ENCODE peak calls at places on chromosomes 16 and 17, in eight cellular contexts. One of them, this sample, is unnamed. For H3K4me1, the result is how much of the 10 kb centered on the place peaks cover.

GRCh38 chr16:10126686-10127085 is 55.5 kb downstream of the GRIN2A start:
- DNase-seq in psoas muscle: no peak
- DNase-seq in left ventricle myocardium inferior: no peak
- DNase-seq in HAP-1: no peak
- DNase-seq in cardiac muscle cell: no peak
- DNase-seq in heart right ventricle: no peak
- DNase-seq in thoracic aorta: no peak
- DNase-seq in A549: no peak
- DNase-seq in this sample: no peak

GRCh38 chr17:75824050-75824552 is 20.1 kb downstream of the UNC13D start:
- DNase-seq in psoas muscle: no peak
- DNase-seq in left ventricle myocardium inferior: no peak
- DNase-seq in HAP-1: no peak
- DNase-seq in cardiac muscle cell: no peak
- DNase-seq in heart right ventricle: no peak
- DNase-seq in thoracic aorta: no peak
- DNase-seq in A549: no peak
- DNase-seq in this sample: no peak

GRCh38 chr16:1666316-1666715 is 11.8 kb upstream of the JPT2 start:
- DNase-seq in psoas muscle: no peak
- DNase-seq in left ventricle myocardium inferior: no peak
- DNase-seq in HAP-1: no peak
- DNase-seq in cardiac muscle cell: no peak
- DNase-seq in heart right ventricle: no peak
- DNase-seq in thoracic aorta: no peak
- DNase-seq in A549: no peak
- DNase-seq in this sample: no peak

GRCh38 chr17:74742153-74742515 is 5.1 kb downstream of the RAB37 start:
- DNase-seq in psoas muscle: no peak
- DNase-seq in left ventricle myocardium inferior: peak
- DNase-seq in HAP-1: no peak
- DNase-seq in cardiac muscle cell: no peak
- DNase-seq in heart right ventricle: no peak
- DNase-seq in thoracic aorta: no peak
- DNase-seq in A549: no peak
- DNase-seq in this sample: peak

GRCh38 chr16:15785386-15786059 is 71.3 kb downstream of the MYH11 start:
- DNase-seq in psoas muscle: no peak
- DNase-seq in left ventricle myocardium inferior: no peak
- DNase-seq in HAP-1: no peak
- DNase-seq in cardiac muscle cell: no peak
- DNase-seq in heart right ventricle: no peak
- DNase-seq in thoracic aorta: no peak
- DNase-seq in A549: no peak
- DNase-seq in this sample: no peak

GRCh38 chr16:29012913-29013641 is 28.2 kb downstream of the LAT start:
- DNase-seq in psoas muscle: no peak
- DNase-seq in left ventricle myocardium inferior: no peak
- DNase-seq in HAP-1: no peak
- DNase-seq in cardiac muscle cell: no peak
- DNase-seq in heart right ventricle: no peak
- DNase-seq in thoracic aorta: no peak
- DNase-seq in A549: no peak
- DNase-seq in this sample: peak

GRCh38 chr16:979859-980594 is 1.5 kb upstream of the SOX8 start:
- DNase-seq in psoas muscle: no peak
- DNase-seq in left ventricle myocardium inferior: no peak
- DNase-seq in HAP-1: no peak
- DNase-seq in cardiac muscle cell: peak
- DNase-seq in heart right ventricle: no peak
- DNase-seq in thoracic aorta: no peak
- DNase-seq in A549: no peak
- DNase-seq in this sample: no peak

GRCh38 chr16:87201052-87201451 is 116.1 kb downstream of the C16orf95 start:
- DNase-seq in psoas muscle: peak
- DNase-seq in left ventricle myocardium inferior: peak
- DNase-seq in HAP-1: no peak
- DNase-seq in cardiac muscle cell: no peak
- DNase-seq in heart right ventricle: peak
- DNase-seq in thoracic aorta: peak
- DNase-seq in A549: no peak
- DNase-seq in this sample: no peak

GRCh38 chr16:76614255-76614654 is 337.1 kb downstream of the CNTNAP4 start:
- DNase-seq in psoas muscle: no peak
- DNase-seq in left ventricle myocardium inferior: no peak
- DNase-seq in HAP-1: no peak
- DNase-seq in cardiac muscle cell: no peak
- DNase-seq in heart right ventricle: no peak
- DNase-seq in thoracic aorta: no peak
- DNase-seq in A549: no peak
- DNase-seq in this sample: no peak

GRCh38 chr16:3112881-3113574 is 642 bp downstream of the ZNF205 start:
- DNase-seq in psoas muscle: no peak
- DNase-seq in left ventricle myocardium inferior: no peak
- DNase-seq in HAP-1: no peak
- DNase-seq in cardiac muscle cell: no peak
- DNase-seq in heart right ventricle: no peak
- DNase-seq in thoracic aorta: no peak
- DNase-seq in A549: no peak
- DNase-seq in this sample: no peak

GRCh38 chr17:76191891-76192290 is 48.4 kb downstream of the RNF157 start:
- DNase-seq in psoas muscle: no peak
- DNase-seq in left ventricle myocardium inferior: no peak
- DNase-seq in HAP-1: peak
- DNase-seq in cardiac muscle cell: no peak
- DNase-seq in heart right ventricle: no peak
- DNase-seq in thoracic aorta: no peak
- DNase-seq in A549: no peak
- DNase-seq in this sample: peak

GRCh38 chr17:17073006-17073626 is 30.9 kb downstream of the MPRIP start:
- DNase-seq in psoas muscle: no peak
- DNase-seq in left ventricle myocardium inferior: no peak
- DNase-seq in HAP-1: no peak
- DNase-seq in cardiac muscle cell: no peak
- DNase-seq in heart right ventricle: no peak
- DNase-seq in thoracic aorta: no peak
- DNase-seq in A549: no peak
- DNase-seq in this sample: no peak
- H3K4me1 ChIP-seq in psoas muscle: half or more
- H3K4me1 ChIP-seq in left ventricle myocardium inferior: half or more
- H3K4me1 ChIP-seq in HAP-1: under half
- H3K4me1 ChIP-seq in cardiac muscle cell: under half
- H3K4me1 ChIP-seq in heart right ventricle: half or more
- H3K4me1 ChIP-seq in thoracic aorta: half or more
- H3K4me1 ChIP-seq in A549: half or more
- H3K4me1 ChIP-seq in this sample: under half

GRCh38 chr17:58271532-58271931 is 9.2 kb downstream of the MPO start:
- DNase-seq in psoas muscle: no peak
- DNase-seq in left ventricle myocardium inferior: no peak
- DNase-seq in HAP-1: no peak
- DNase-seq in cardiac muscle cell: no peak
- DNase-seq in heart right ventricle: no peak
- DNase-seq in thoracic aorta: no peak
- DNase-seq in A549: no peak
- DNase-seq in this sample: no peak
- H3K4me3 ChIP-seq in psoas muscle: no peak
- H3K4me3 ChIP-seq in left ventricle myocardium inferior: no peak
- H3K4me3 ChIP-seq in HAP-1: no peak
- H3K4me3 ChIP-seq in cardiac muscle cell: no peak
- H3K4me3 ChIP-seq in heart right ventricle: no peak
- H3K4me3 ChIP-seq in thoracic aorta: no peak
- H3K4me3 ChIP-seq in A549: no peak
- H3K4me3 ChIP-seq in this sample: no peak

GRCh38 chr17:63623786-63624185 is 1.6 kb downstream of the MAP3K3 start:
- DNase-seq in psoas muscle: no peak
- DNase-seq in left ventricle myocardium inferior: no peak
- DNase-seq in HAP-1: no peak
- DNase-seq in cardiac muscle cell: no peak
- DNase-seq in heart right ventricle: no peak
- DNase-seq in thoracic aorta: no peak
- DNase-seq in A549: no peak
- DNase-seq in this sample: no peak
- H3K4me1 ChIP-seq in psoas muscle: under half
- H3K4me1 ChIP-seq in left ventricle myocardium inferior: half or more
- H3K4me1 ChIP-seq in HAP-1: under half
- H3K4me1 ChIP-seq in cardiac muscle cell: under half
- H3K4me1 ChIP-seq in heart right ventricle: half or more
- H3K4me1 ChIP-seq in thoracic aorta: half or more
- H3K4me1 ChIP-seq in A549: under half
- H3K4me1 ChIP-seq in this sample: half or more

GRCh38 chr16:21986692-21987246 is 14.1 kb downstream of the PDZD9 start:
- DNase-seq in psoas muscle: no peak
- DNase-seq in left ventricle myocardium inferior: no peak
- DNase-seq in HAP-1: peak
- DNase-seq in cardiac muscle cell: no peak
- DNase-seq in heart right ventricle: no peak
- DNase-seq in thoracic aorta: no peak
- DNase-seq in A549: no peak
- DNase-seq in this sample: no peak
- H3K4me3 ChIP-seq in psoas muscle: no peak
- H3K4me3 ChIP-seq in left ventricle myocardium inferior: no peak
- H3K4me3 ChIP-seq in HAP-1: no peak
- H3K4me3 ChIP-seq in cardiac muscle cell: no peak
- H3K4me3 ChIP-seq in heart right ventricle: no peak
- H3K4me3 ChIP-seq in thoracic aorta: no peak
- H3K4me3 ChIP-seq in A549: no peak
- H3K4me3 ChIP-seq in this sample: no peak

GRCh38 chr16:88777801-88778415 is 7.1 kb downstream of the PIEZO1 start:
- DNase-seq in psoas muscle: no peak
- DNase-seq in left ventricle myocardium inferior: no peak
- DNase-seq in HAP-1: no peak
- DNase-seq in cardiac muscle cell: no peak
- DNase-seq in heart right ventricle: no peak
- DNase-seq in thoracic aorta: no peak
- DNase-seq in A549: no peak
- DNase-seq in this sample: no peak

GRCh38 chr16:88780100-88781062 is 4.6 kb downstream of the PIEZO1 start:
- DNase-seq in psoas muscle: no peak
- DNase-seq in left ventricle myocardium inferior: no peak
- DNase-seq in HAP-1: no peak
- DNase-seq in cardiac muscle cell: no peak
- DNase-seq in heart right ventricle: no peak
- DNase-seq in thoracic aorta: no peak
- DNase-seq in A549: no peak
- DNase-seq in this sample: no peak

GRCh38 chr16:88775825-88776224 is 9.2 kb downstream of the PIEZO1 start:
- DNase-seq in psoas muscle: no peak
- DNase-seq in left ventricle myocardium inferior: no peak
- DNase-seq in HAP-1: no peak
- DNase-seq in cardiac muscle cell: no peak
- DNase-seq in heart right ventricle: no peak
- DNase-seq in thoracic aorta: no peak
- DNase-seq in A549: no peak
- DNase-seq in this sample: no peak

GRCh38 chr16:88779406-88780099 is 5.5 kb downstream of the PIEZO1 start:
- DNase-seq in psoas muscle: no peak
- DNase-seq in left ventricle myocardium inferior: peak
- DNase-seq in HAP-1: no peak
- DNase-seq in cardiac muscle cell: no peak
- DNase-seq in heart right ventricle: peak
- DNase-seq in thoracic aorta: no peak
- DNase-seq in A549: no peak
- DNase-seq in this sample: no peak

GRCh38 chr16:88778541-88779065 is 6.4 kb downstream of the PIEZO1 start:
- DNase-seq in psoas muscle: no peak
- DNase-seq in left ventricle myocardium inferior: no peak
- DNase-seq in HAP-1: no peak
- DNase-seq in cardiac muscle cell: no peak
- DNase-seq in heart right ventricle: no peak
- DNase-seq in thoracic aorta: no peak
- DNase-seq in A549: no peak
- DNase-seq in this sample: no peak
- H3K4me1 ChIP-seq in psoas muscle: under half
- H3K4me1 ChIP-seq in left ventricle myocardium inferior: half or more
- H3K4me1 ChIP-seq in HAP-1: under half
- H3K4me1 ChIP-seq in cardiac muscle cell: under half
- H3K4me1 ChIP-seq in heart right ventricle: under half
- H3K4me1 ChIP-seq in thoracic aorta: under half
- H3K4me1 ChIP-seq in A549: under half
- H3K4me1 ChIP-seq in this sample: half or more

DNA sequence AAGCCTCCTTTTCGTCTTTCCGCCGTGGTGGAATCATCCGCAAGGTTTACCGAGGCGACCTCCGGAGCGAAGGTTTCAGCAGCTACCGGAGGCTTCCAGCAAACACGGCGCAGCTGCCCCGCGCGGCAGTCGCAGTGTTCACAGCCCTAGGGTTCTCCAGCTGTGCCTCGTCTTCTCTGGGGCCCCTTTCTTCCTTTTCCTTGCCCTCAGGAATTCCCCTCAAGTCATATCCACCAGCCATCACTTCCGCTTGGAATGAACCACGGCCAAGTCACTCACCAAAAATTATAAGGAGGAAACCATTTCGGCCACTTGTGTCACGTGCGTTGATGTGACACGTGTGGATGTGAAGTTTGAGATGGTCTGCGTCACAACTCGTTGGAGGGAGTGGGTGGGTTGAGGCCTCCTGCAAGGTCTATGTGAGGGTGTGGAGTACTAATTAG is 636 bp upstream of the ERN1 start:
- DNase-seq in psoas muscle: peak
- DNase-seq in left ventricle myocardium inferior: no peak
- DNase-seq in HAP-1: no peak
- DNase-seq in cardiac muscle cell: no peak
- DNase-seq in heart right ventricle: peak
- DNase-seq in thoracic aorta: peak
- DNase-seq in A549: no peak
- DNase-seq in this sample: peak
- H3K4me3 ChIP-seq in psoas muscle: peak
- H3K4me3 ChIP-seq in left ventricle myocardium inferior: peak
- H3K4me3 ChIP-seq in HAP-1: peak
- H3K4me3 ChIP-seq in cardiac muscle cell: peak
- H3K4me3 ChIP-seq in heart right ventricle: peak
- H3K4me3 ChIP-seq in thoracic aorta: peak
- H3K4me3 ChIP-seq in A549: peak
- H3K4me3 ChIP-seq in this sample: peak

DNA sequence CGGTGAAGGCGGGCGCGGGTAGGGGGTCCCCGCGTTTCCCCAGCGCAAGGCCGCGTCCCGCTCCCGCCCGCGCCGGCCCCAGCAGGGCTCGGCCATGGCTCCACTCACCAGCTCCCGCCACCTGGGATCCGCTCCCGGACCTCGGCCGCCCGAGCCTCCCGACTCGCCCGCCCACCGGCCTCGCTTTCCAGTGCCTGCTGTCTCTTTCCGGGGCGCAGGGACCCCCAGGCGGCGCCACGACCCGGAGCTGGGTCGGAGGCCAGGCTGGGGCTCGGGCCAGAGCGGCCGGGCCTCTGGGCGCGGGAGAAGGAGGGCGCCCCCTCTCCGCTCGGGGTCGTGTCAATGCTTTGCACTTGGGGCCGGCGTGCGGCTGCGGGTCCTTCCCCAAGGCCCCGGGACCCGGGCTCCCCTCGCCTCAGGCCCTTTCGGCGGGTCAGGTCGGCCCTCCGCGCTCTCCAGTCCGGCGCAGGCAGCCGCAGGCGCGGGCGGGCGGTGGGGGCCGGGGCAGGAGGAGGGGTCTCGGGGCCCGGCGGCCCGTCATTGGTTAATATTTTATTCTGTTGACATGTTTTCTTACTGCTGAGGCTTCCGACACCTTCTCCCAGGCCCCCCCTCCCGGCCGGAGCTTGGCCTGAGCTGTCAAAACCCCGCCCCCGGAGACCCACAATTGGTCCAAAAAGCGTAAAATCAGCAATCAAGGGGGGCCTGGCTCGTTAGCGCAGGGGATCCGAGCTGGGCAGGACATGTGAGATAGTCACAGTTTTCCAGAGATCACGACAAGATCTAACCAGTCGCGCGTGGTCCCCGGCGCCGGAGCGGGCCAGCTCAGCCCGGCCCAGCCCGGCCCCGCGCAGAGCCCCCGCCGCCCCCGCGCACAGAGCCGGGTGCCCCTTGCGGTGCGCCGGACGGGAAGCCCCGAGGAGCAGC is at the start of gene TBX2:
- DNase-seq in psoas muscle: peak
- DNase-seq in left ventricle myocardium inferior: peak
- DNase-seq in HAP-1: peak
- DNase-seq in cardiac muscle cell: peak
- DNase-seq in heart right ventricle: peak
- DNase-seq in thoracic aorta: peak
- DNase-seq in A549: peak
- DNase-seq in this sample: no peak
- H3K4me1 ChIP-seq in psoas muscle: under half
- H3K4me1 ChIP-seq in left ventricle myocardium inferior: half or more
- H3K4me1 ChIP-seq in HAP-1: under half
- H3K4me1 ChIP-seq in cardiac muscle cell: under half
- H3K4me1 ChIP-seq in heart right ventricle: under half
- H3K4me1 ChIP-seq in thoracic aorta: half or more
- H3K4me1 ChIP-seq in A549: under half
- H3K4me1 ChIP-seq in this sample: half or more

This sample was measured in CD4-positive, alpha-beta memory T cell.